ENCODE peak calls at places on chromosomes 1 and 21, in ten cellular contexts. O is suprapubic skin, C is transverse colon, H is stomach, P is endothelial cell of umbilical vein, V is HL-60, F is GM23338, G is K562, E is upper lobe of left lung, I is sigmoid colon. J is an unnamed sample.

GRCh38 chr1:22778842-22779520 is 68.3 kb downstream of the EPHB2 start:
- DNase-seq in E (peak), V (no peak), C (no peak), G (no peak), F (no peak), O (no peak), I (no peak), P (no peak), H (no peak), J (no peak)

GRCh38 chr1:41122851-41123518 is 101.5 kb upstream of the SLFNL1 start:
- DNase-seq in P (peak), G (peak), O (no peak), E (no peak), I (no peak), F (peak), C (peak), H (peak), V (peak), J (peak)

GRCh38 chr1:155607708-155608107 is 2.3 kb upstream of the MSTO1 start:
- DNase-seq in F (no peak), H (no peak), E (no peak), P (no peak), V (peak), G (no peak), I (no peak), O (no peak), C (no peak), J (no peak)

GRCh38 chr1:78447096-78447495 is 43.7 kb upstream of the PTGFR start:
- DNase-seq in P (no peak), F (no peak), I (no peak), C (no peak), G (no peak), O (no peak), E (no peak), H (no peak), V (no peak), J (no peak)

GRCh38 chr1:223700942-223701637 is 11.2 kb upstream of the CAPN2 start:
- DNase-seq in G (peak), P (peak), E (peak), F (no peak), C (no peak), O (no peak), H (no peak), V (no peak), I (no peak), J (peak)

GRCh38 chr1:226624526-226624925 is 76.0 kb downstream of the STUM start:
- DNase-seq in H (no peak), O (peak), C (no peak), V (no peak), F (no peak), I (peak), P (no peak), E (no peak), G (no peak), J (no peak)

GRCh38 chr1:155934933-155935590 is 849 bp upstream of the KHDC4 start:
- DNase-seq in G (no peak), I (no peak), H (no peak), O (no peak), V (no peak), P (no peak), E (no peak), F (peak), C (no peak), J (no peak)

GRCh38 chr1:46393510-46393909 is 607 bp upstream of the FAAH start:
- DNase-seq in E (no peak), V (no peak), G (no peak), F (no peak), O (no peak), I (peak), P (no peak), H (no peak), C (no peak), J (no peak)

GRCh38 chr21:33937931-33938339 is 22.3 kb upstream of the ATP5PO start:
- DNase-seq in G (no peak), F (no peak), H (no peak), E (no peak), P (no peak), C (no peak), I (no peak), V (peak), O (no peak), J (no peak)

GRCh38 chr1:156586892-156587477 is 4.6 kb upstream of the NAXE start:
- DNase-seq in F (no peak), V (no peak), E (no peak), G (no peak), O (no peak), C (peak), H (no peak), P (no peak), I (no peak), J (no peak)

GRCh38 chr1:29029652-29030051 is 94.1 kb downstream of the TMEM200B start:
- DNase-seq in O (no peak), P (no peak), I (no peak), V (no peak), C (no peak), F (no peak), E (no peak), H (no peak), G (no peak), J (no peak)

GRCh38 chr1:37303884-37304574 is 170.4 kb upstream of the ZC3H12A start:
- DNase-seq in H (no peak), P (no peak), O (no peak), G (no peak), I (no peak), F (no peak), V (no peak), E (no peak), C (no peak), J (no peak)

GRCh38 chr1:222454196-222454595 is 93.7 kb downstream of the HHIPL2 start:
- DNase-seq in E (no peak), P (no peak), H (no peak), G (no peak), F (no peak), C (no peak), O (no peak), I (no peak), V (no peak), J (no peak)

GRCh38 chr1:55720243-55720642 is 505.1 kb upstream of the USP24 start:
- DNase-seq in H (peak), O (no peak), P (no peak), C (peak), I (peak), V (no peak), E (no peak), G (no peak), F (no peak), J (no peak)

GRCh38 chr1:30305519-30305918 is 417.9 kb downstream of the MATN1 start:
- DNase-seq in E (no peak), P (no peak), G (no peak), V (no peak), C (no peak), O (peak), H (peak), I (no peak), F (no peak), J (no peak)

GRCh38 chr1:169595764-169596711 is 9.8 kb upstream of the F5 start:
- DNase-seq in O (no peak), H (no peak), E (no peak), G (no peak), I (no peak), C (no peak), V (peak), P (peak), F (peak), J (no peak)

GRCh38 chr1:201647094-201647493 is 108.2 kb downstream of the NAV1 start:
- DNase-seq in F (no peak), C (no peak), I (no peak), P (no peak), E (no peak), V (no peak), H (no peak), G (no peak), O (no peak), J (no peak)

GRCh38 chr1:12486401-12487005 is 131.5 kb downstream of the DHRS3 start:
- DNase-seq in E (no peak), O (no peak), H (no peak), G (no peak), F (peak), C (no peak), I (peak), V (no peak), P (no peak), J (no peak)
- H3K27ac ChIP-seq in E (peak), O (no peak), H (no peak), G (no peak), F (no peak), C (peak), I (peak), V (no peak), P (no peak), J (peak)

GRCh38 chr1:240033406-240033805 is 58.3 kb upstream of the FMN2 start:
- DNase-seq in E (no peak), V (no peak), F (peak), O (no peak), G (no peak), P (no peak), C (no peak), H (no peak), I (no peak), J (no peak)
- TF ChIP-seq CTCF in E (no peak), V (no peak), F (no peak), O (no peak), G (no peak), P (no peak), C (no peak), H (no peak), I (no peak), J (no peak)

GRCh38 chr1:54001620-54002019 is 16.4 kb downstream of the LDLRAD1 start:
- DNase-seq in G (no peak), C (no peak), F (no peak), I (no peak), E (no peak), O (peak), P (no peak), H (peak), V (no peak), J (no peak)
- TF ChIP-seq POLR2AphosphoS5 in G (no peak), C (no peak), F (no peak), I (no peak), E (no peak), O (no peak), P (no peak), H (no peak), V (no peak), J (no peak)

GRCh38 chr1:210603123-210603522 is 274.4 kb downstream of the HHAT start:
- DNase-seq in G (no peak), F (no peak), V (no peak), O (no peak), C (no peak), E (no peak), H (no peak), P (no peak), I (no peak), J (no peak)
- H3K27ac ChIP-seq in G (no peak), F (no peak), V (no peak), O (no peak), C (no peak), E (no peak), H (no peak), P (no peak), I (no peak), J (no peak)

DNA sequence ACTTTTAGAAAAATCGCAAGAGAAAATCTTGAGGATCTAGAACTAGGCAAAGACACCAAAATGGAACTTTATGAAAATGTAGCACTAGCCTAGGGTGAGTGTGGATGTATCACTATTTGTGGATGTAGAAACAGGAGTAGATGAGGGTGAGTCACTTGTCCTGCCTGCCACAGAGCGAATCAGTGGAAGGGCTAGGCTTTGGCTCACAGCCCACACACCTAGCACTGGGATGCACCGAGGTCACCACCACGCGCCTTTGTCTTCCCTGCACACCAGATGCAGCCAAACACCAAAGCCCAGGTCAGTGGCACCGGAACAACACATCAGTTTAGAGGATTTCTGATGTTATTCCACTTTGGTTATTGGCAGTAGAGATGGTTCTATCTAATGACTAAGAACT is 38.2 kb downstream of the PKNOX1 start:
- DNase-seq in P (no peak), I (no peak), G (no peak), H (no peak), E (no peak), O (no peak), V (no peak), C (no peak), F (no peak), J (no peak)
- TF ChIP-seq CTCF in P (no peak), I (no peak), G (no peak), H (no peak), E (no peak), O (no peak), V (no peak), C (no peak), F (no peak), J (no peak)

GRCh38 chr1:213440766-213441165 is 389.7 kb downstream of the RPS6KC1 start:
- DNase-seq in H (no peak), E (no peak), I (no peak), G (no peak), F (no peak), C (no peak), V (no peak), O (no peak), P (no peak), J (no peak)

GRCh38 chr1:213444224-213444623 is 393.2 kb downstream of the RPS6KC1 start:
- DNase-seq in V (no peak), O (no peak), C (no peak), H (no peak), F (no peak), E (no peak), P (no peak), G (no peak), I (no peak), J (no peak)

GRCh38 chr1:213446496-213446895 is 395.5 kb downstream of the RPS6KC1 start:
- DNase-seq in I (no peak), P (no peak), H (no peak), E (no peak), C (no peak), G (no peak), V (no peak), O (no peak), F (no peak), J (no peak)

GRCh38 chr1:213439703-213440102 is 388.7 kb downstream of the RPS6KC1 start:
- DNase-seq in E (no peak), C (no peak), P (no peak), V (no peak), F (no peak), O (no peak), I (no peak), H (no peak), G (no peak), J (no peak)

GRCh38 chr1:213443415-213443814 is 392.4 kb downstream of the RPS6KC1 start:
- DNase-seq in V (no peak), I (no peak), F (no peak), E (no peak), O (no peak), P (no peak), G (no peak), H (no peak), C (no peak), J (no peak)
- TF ChIP-seq POLR2AphosphoS5 in V (no peak), I (no peak), F (no peak), E (no peak), O (no peak), P (no peak), G (no peak), H (no peak), C (no peak), J (no peak)

GRCh38 chr1:159556931-159557369 is 21.1 kb upstream of the OR10J5 start:
- DNase-seq in F (no peak), G (no peak), O (no peak), C (no peak), I (no peak), P (no peak), E (no peak), V (no peak), H (no peak), J (no peak)
- H3K27ac ChIP-seq in F (no peak), G (no peak), O (no peak), C (no peak), I (no peak), P (no peak), E (no peak), V (no peak), H (no peak), J (no peak)

GRCh38 chr1:69930396-69930795 is 275.0 kb downstream of the LRRC40 start:
- DNase-seq in G (no peak), P (no peak), I (no peak), F (no peak), O (no peak), H (no peak), E (no peak), C (no peak), V (no peak), J (no peak)
- TF ChIP-seq CTCF in G (no peak), P (no peak), I (no peak), F (no peak), O (no peak), H (no peak), E (no peak), C (no peak), V (no peak), J (no peak)

GRCh38 chr1:16217061-16217785 is 4.8 kb upstream of the ARHGEF19 start:
- DNase-seq in G (peak), C (peak), I (peak), O (peak), F (peak), P (peak), E (peak), V (peak), H (peak), J (no peak)
- TF ChIP-seq POLR2AphosphoS5 in G (no peak), C (peak), I (peak), O (peak), F (peak), P (no peak), E (peak), V (no peak), H (peak), J (no peak)

J was measured in Panc1.